ENCODE peak calls at places on chromosomes 2 and 18, in five cellular contexts. H is natural killer cell; D is left lung; X is naive thymus-derived CD4-positive, alpha-beta T cell; V is effector memory CD8-positive, alpha-beta T cell. Q is an unnamed sample.

GRCh38 chr2:11541693-11542274 is 7.9 kb downstream of the GREB1 start:
- ATAC-seq in V (no peak), H (no peak), D (no peak), X (no peak), Q (no peak)

GRCh38 chr2:75619992-75620740 is 26.4 kb upstream of the MRPL19 start:
- ATAC-seq in V (no peak), X (no peak), H (no peak), D (no peak), Q (no peak)

GRCh38 chr18:45802814-45803492 is 22.5 kb upstream of the SIGLEC15 start:
- ATAC-seq in H (no peak), D (peak), V (no peak), X (peak), Q (peak)

GRCh38 chr2:158317642-158318041 is 138.9 kb downstream of the CCDC148 start:
- ATAC-seq in X (no peak), V (no peak), H (no peak), D (no peak), Q (no peak)

GRCh38 chr2:232335859-232336215 is 42.7 kb upstream of the ALPP start:
- ATAC-seq in V (no peak), H (no peak), X (no peak), D (no peak), Q (no peak)

GRCh38 chr18:62505669-62506494 is 16.9 kb upstream of the ZCCHC2 start:
- ATAC-seq in H (peak), X (peak), V (peak), D (peak), Q (peak)

GRCh38 chr2:239255218-239255617 is 145.6 kb downstream of the HDAC4 start:
- ATAC-seq in X (no peak), V (no peak), D (no peak), H (no peak), Q (no peak)

GRCh38 chr18:58225101-58225500 is 181.1 kb downstream of the NEDD4L start:
- ATAC-seq in D (no peak), H (no peak), V (no peak), X (no peak), Q (no peak)

GRCh38 chr2:102350118-102350793 is 5.3 kb upstream of the IL18R1 start:
- ATAC-seq in X (no peak), V (no peak), D (no peak), H (peak), Q (no peak)

GRCh38 chr2:145769053-145769716 is 1249.3 kb upstream of the ZEB2 start:
- ATAC-seq in H (no peak), V (no peak), X (no peak), D (no peak), Q (no peak)

GRCh38 chr2:85277416-85278158 is 50.2 kb downstream of the TGOLN2 start:
- ATAC-seq in X (no peak), H (no peak), D (peak), V (no peak), Q (peak)

Q was measured in esophagus mucosa.